ENCODE peak calls at places on chromosomes 13 and 19, in eight cellular contexts. One of them, this sample, is unnamed.

GRCh38 chr19:38003427-38004099 is 96.6 kb downstream of the SIPA1L3 start:
- DNase-seq in Calu3: peak; percentile 50
- DNase-seq in smooth muscle cell of the brain vasculature: peak; percentile 50
- DNase-seq in H9: peak; percentile 73
- DNase-seq in activated T-helper 9 cell treated with anti-CD3 and anti-CD28 coated beads, Interleukin-2, amount 50 U/mL, for 16 hours: peak; percentile 2
- DNase-seq in NCI-H82: peak; percentile 75
- DNase-seq in stimulated activated CD8-positive, alpha-beta memory T cell treated with anti-CD3 and anti-CD28 coated beads, Interleukin-7, amount 100 ng/mL, for 1 hour: no peak
- DNase-seq in NCI-H526: peak; percentile 73
- DNase-seq in this sample: no peak

GRCh38 chr13:27338816-27339215 is 68.2 kb downstream of the RASL11A start:
- DNase-seq in NCI-H526: no peak
- DNase-seq in NCI-H82: peak; percentile 60
- DNase-seq in stimulated activated CD8-positive, alpha-beta memory T cell treated with anti-CD3 and anti-CD28 coated beads, Interleukin-7, amount 100 ng/mL, for 1 hour: no peak
- DNase-seq in Calu3: no peak
- DNase-seq in smooth muscle cell of the brain vasculature: no peak
- DNase-seq in H9: peak; percentile 77
- DNase-seq in activated T-helper 9 cell treated with anti-CD3 and anti-CD28 coated beads, Interleukin-2, amount 50 U/mL, for 16 hours: no peak
- DNase-seq in this sample: no peak

GRCh38 chr19:507286-508203 is at the start of gene TPGS1:
- DNase-seq in Calu3: peak; percentile 90
- DNase-seq in smooth muscle cell of the brain vasculature: peak; percentile 99
- DNase-seq in NCI-H82: peak; percentile 83
- DNase-seq in NCI-H526: peak; percentile 79
- DNase-seq in stimulated activated CD8-positive, alpha-beta memory T cell treated with anti-CD3 and anti-CD28 coated beads, Interleukin-7, amount 100 ng/mL, for 1 hour: peak; percentile 45
- DNase-seq in activated T-helper 9 cell treated with anti-CD3 and anti-CD28 coated beads, Interleukin-2, amount 50 U/mL, for 16 hours: peak; percentile 79
- DNase-seq in H9: peak; percentile 84
- DNase-seq in this sample: peak; percentile 77

GRCh38 chr19:42606660-42607351 is 12.1 kb upstream of the CEACAM8 start:
- DNase-seq in H9: peak; percentile 76
- DNase-seq in NCI-H526: peak; percentile 81
- DNase-seq in Calu3: peak; percentile 88
- DNase-seq in stimulated activated CD8-positive, alpha-beta memory T cell treated with anti-CD3 and anti-CD28 coated beads, Interleukin-7, amount 100 ng/mL, for 1 hour: no peak
- DNase-seq in smooth muscle cell of the brain vasculature: no peak
- DNase-seq in activated T-helper 9 cell treated with anti-CD3 and anti-CD28 coated beads, Interleukin-2, amount 50 U/mL, for 16 hours: peak; percentile 17
- DNase-seq in NCI-H82: peak; percentile 78
- DNase-seq in this sample: no peak

GRCh38 chr19:46213806-46214205 is 15.7 kb upstream of the IGFL1 start:
- DNase-seq in smooth muscle cell of the brain vasculature: no peak
- DNase-seq in H9: no peak
- DNase-seq in NCI-H526: no peak
- DNase-seq in Calu3: no peak
- DNase-seq in NCI-H82: no peak
- DNase-seq in activated T-helper 9 cell treated with anti-CD3 and anti-CD28 coated beads, Interleukin-2, amount 50 U/mL, for 16 hours: no peak
- DNase-seq in stimulated activated CD8-positive, alpha-beta memory T cell treated with anti-CD3 and anti-CD28 coated beads, Interleukin-7, amount 100 ng/mL, for 1 hour: no peak
- DNase-seq in this sample: no peak

GRCh38 chr19:17902701-17903100 is 30.1 kb upstream of the CCDC124 start:
- DNase-seq in smooth muscle cell of the brain vasculature: peak; percentile 28
- DNase-seq in stimulated activated CD8-positive, alpha-beta memory T cell treated with anti-CD3 and anti-CD28 coated beads, Interleukin-7, amount 100 ng/mL, for 1 hour: no peak
- DNase-seq in Calu3: no peak
- DNase-seq in H9: no peak
- DNase-seq in NCI-H526: no peak
- DNase-seq in NCI-H82: peak; percentile 73
- DNase-seq in activated T-helper 9 cell treated with anti-CD3 and anti-CD28 coated beads, Interleukin-2, amount 50 U/mL, for 16 hours: no peak
- DNase-seq in this sample: no peak

GRCh38 chr13:109695402-109696190 is 90.8 kb downstream of the IRS2 start:
- DNase-seq in Calu3: no peak
- DNase-seq in smooth muscle cell of the brain vasculature: no peak
- DNase-seq in activated T-helper 9 cell treated with anti-CD3 and anti-CD28 coated beads, Interleukin-2, amount 50 U/mL, for 16 hours: no peak
- DNase-seq in NCI-H82: no peak
- DNase-seq in NCI-H526: no peak
- DNase-seq in stimulated activated CD8-positive, alpha-beta memory T cell treated with anti-CD3 and anti-CD28 coated beads, Interleukin-7, amount 100 ng/mL, for 1 hour: no peak
- DNase-seq in H9: no peak
- DNase-seq in this sample: no peak

GRCh38 chr13:109275848-109276247 is 510.5 kb downstream of the IRS2 start:
- DNase-seq in NCI-H526: peak; percentile 76
- DNase-seq in Calu3: peak; percentile 13
- DNase-seq in H9: peak; percentile 51
- DNase-seq in activated T-helper 9 cell treated with anti-CD3 and anti-CD28 coated beads, Interleukin-2, amount 50 U/mL, for 16 hours: no peak
- DNase-seq in NCI-H82: peak; percentile 38
- DNase-seq in stimulated activated CD8-positive, alpha-beta memory T cell treated with anti-CD3 and anti-CD28 coated beads, Interleukin-7, amount 100 ng/mL, for 1 hour: no peak
- DNase-seq in smooth muscle cell of the brain vasculature: no peak
- DNase-seq in this sample: no peak

GRCh38 chr19:50705422-50706019 is 14.1 kb downstream of the SHANK1 start:
- DNase-seq in NCI-H526: peak; percentile 55
- DNase-seq in activated T-helper 9 cell treated with anti-CD3 and anti-CD28 coated beads, Interleukin-2, amount 50 U/mL, for 16 hours: no peak
- DNase-seq in Calu3: peak; percentile 68
- DNase-seq in H9: peak; percentile 67
- DNase-seq in smooth muscle cell of the brain vasculature: peak; percentile 15
- DNase-seq in stimulated activated CD8-positive, alpha-beta memory T cell treated with anti-CD3 and anti-CD28 coated beads, Interleukin-7, amount 100 ng/mL, for 1 hour: no peak
- DNase-seq in NCI-H82: peak; percentile 82
- DNase-seq in this sample: no peak

GRCh38 chr19:39557791-39558622 is 18.0 kb upstream of the EID2 start:
- DNase-seq in H9: no peak
- DNase-seq in stimulated activated CD8-positive, alpha-beta memory T cell treated with anti-CD3 and anti-CD28 coated beads, Interleukin-7, amount 100 ng/mL, for 1 hour: no peak
- DNase-seq in Calu3: peak; percentile 46
- DNase-seq in smooth muscle cell of the brain vasculature: no peak
- DNase-seq in NCI-H82: no peak
- DNase-seq in NCI-H526: peak; percentile 86
- DNase-seq in activated T-helper 9 cell treated with anti-CD3 and anti-CD28 coated beads, Interleukin-2, amount 50 U/mL, for 16 hours: no peak
- DNase-seq in this sample: no peak

GRCh38 chr13:23212621-23213020 is 31.8 kb downstream of the SGCG start:
- DNase-seq in Calu3: no peak
- DNase-seq in H9: no peak
- DNase-seq in stimulated activated CD8-positive, alpha-beta memory T cell treated with anti-CD3 and anti-CD28 coated beads, Interleukin-7, amount 100 ng/mL, for 1 hour: no peak
- DNase-seq in smooth muscle cell of the brain vasculature: no peak
- DNase-seq in NCI-H526: no peak
- DNase-seq in NCI-H82: no peak
- DNase-seq in activated T-helper 9 cell treated with anti-CD3 and anti-CD28 coated beads, Interleukin-2, amount 50 U/mL, for 16 hours: no peak
- DNase-seq in this sample: no peak

GRCh38 chr13:53873558-53873957 is 844.9 kb downstream of the OLFM4 start:
- DNase-seq in stimulated activated CD8-positive, alpha-beta memory T cell treated with anti-CD3 and anti-CD28 coated beads, Interleukin-7, amount 100 ng/mL, for 1 hour: no peak
- DNase-seq in H9: peak; percentile 79
- DNase-seq in smooth muscle cell of the brain vasculature: no peak
- DNase-seq in NCI-H526: peak; percentile 83
- DNase-seq in NCI-H82: no peak
- DNase-seq in Calu3: no peak
- DNase-seq in activated T-helper 9 cell treated with anti-CD3 and anti-CD28 coated beads, Interleukin-2, amount 50 U/mL, for 16 hours: no peak
- DNase-seq in this sample: no peak

GRCh38 chr13:51315658-51316057 is 23.8 kb upstream of the SERPINE3 start:
- DNase-seq in activated T-helper 9 cell treated with anti-CD3 and anti-CD28 coated beads, Interleukin-2, amount 50 U/mL, for 16 hours: no peak
- DNase-seq in H9: no peak
- DNase-seq in smooth muscle cell of the brain vasculature: peak; percentile 36
- DNase-seq in Calu3: no peak
- DNase-seq in NCI-H82: peak; percentile 85
- DNase-seq in NCI-H526: no peak
- DNase-seq in stimulated activated CD8-positive, alpha-beta memory T cell treated with anti-CD3 and anti-CD28 coated beads, Interleukin-7, amount 100 ng/mL, for 1 hour: no peak
- DNase-seq in this sample: no peak

This sample was measured in T-helper 17 cell.